ENCODE peak calls at places on chromosomes 13 and 19, in seven cellular contexts. I is IMR-90; L is dorsolateral prefrontal cortex; B is stimulated activated CD8-positive, alpha-beta memory T cell treated with anti-CD3 and anti-CD28 coated beads, Interleukin-2, amount 100 ng/mL, for 1 hour; Z is EL; O is GF-D8; K is MG63. A is an unnamed sample.
A peak's percentile ranks its signal among the peaks of the same experiment; 100 is the strongest.

GRCh38 chr13:26721251-26721939 is 39.2 kb downstream of the GPR12 start:
- DNase-seq in L (peak; percentile 17), I (no peak), B (no peak), K (no peak), Z (no peak), O (peak; percentile 98), A (no peak)

GRCh38 chr19:13848811-13849241 is 28.1 kb upstream of the NANOS3 start:
- DNase-seq in B (no peak), Z (no peak), L (no peak), K (no peak), I (no peak), O (no peak), A (no peak)

GRCh38 chr19:7191946-7192691 is 102.1 kb downstream of the INSR start:
- DNase-seq in I (no peak), K (no peak), O (peak; percentile 35), L (no peak), B (peak; percentile 41), Z (peak; percentile 12), A (peak; percentile 13)

GRCh38 chr19:14933506-14933905 is 7.8 kb upstream of the OR7C2 start:
- DNase-seq in I (no peak), L (no peak), Z (no peak), B (no peak), O (no peak), K (no peak), A (no peak)

GRCh38 chr19:18762125-18763023 is 28.7 kb downstream of the COMP start:
- DNase-seq in O (no peak), I (no peak), K (peak; percentile 44), B (no peak), Z (no peak), L (no peak), A (no peak)

GRCh38 chr19:44050740-44051653 is 839 bp upstream of the ZNF223 start:
- DNase-seq in L (peak; percentile 24), Z (peak; percentile 6), O (no peak), K (no peak), B (no peak), I (no peak), A (no peak)

GRCh38 chr19:52922841-52923781 is at the start of gene ZNF888:
- DNase-seq in O (peak; percentile 60), K (peak; percentile 75), B (peak; percentile 69), Z (peak; percentile 88), L (peak; percentile 81), I (peak; percentile 70), A (peak; percentile 84)

GRCh38 chr13:79062291-79062690 is 343.8 kb downstream of the RBM26 start:
- DNase-seq in L (no peak), Z (no peak), B (no peak), O (no peak), I (no peak), K (no peak), A (no peak)

GRCh38 chr19:19335408-19336158 is 15.0 kb downstream of the MAU2 start:
- DNase-seq in Z (no peak), I (no peak), B (no peak), O (no peak), K (no peak), L (no peak), A (no peak)

GRCh38 chr13:50762969-50763568 is 80.4 kb downstream of the DLEU7 start:
- DNase-seq in I (no peak), K (no peak), Z (no peak), B (no peak), O (no peak), L (no peak), A (no peak)

GRCh38 chr19:6890421-6890913 is 3.1 kb downstream of the ADGRE1 start:
- DNase-seq in O (peak; percentile 66), I (no peak), Z (no peak), B (no peak), L (no peak), K (no peak), A (no peak)

GRCh38 chr13:69109891-69110525 is 997.6 kb upstream of the ATXN8OS start:
- DNase-seq in O (no peak), I (no peak), K (no peak), B (no peak), L (no peak), Z (no peak), A (no peak)

GRCh38 chr13:30388401-30389283 is 33.7 kb upstream of the UBE2L5 start:
- DNase-seq in B (no peak), I (peak; percentile 89), L (no peak), K (peak; percentile 72), O (peak; percentile 88), Z (peak; percentile 40), A (no peak)

GRCh38 chr13:73259061-73259908 is 200.5 kb downstream of the KLF5 start:
- DNase-seq in L (no peak), O (no peak), B (no peak), Z (no peak), I (peak; percentile 12), K (no peak), A (no peak)

GRCh38 chr13:110535526-110535925 is 26.0 kb downstream of the RAB20 start:
- DNase-seq in O (no peak), K (no peak), I (no peak), B (no peak), L (no peak), Z (no peak), A (no peak)

GRCh38 chr19:39390460-39390758 is 497 bp downstream of the PAF1 start:
- DNase-seq in Z (no peak), K (no peak), B (peak; percentile 37), O (no peak), L (no peak), I (no peak), A (peak; percentile 87)

GRCh38 chr19:34120846-34121639 is 51.3 kb upstream of the LSM14A start:
- DNase-seq in Z (peak; percentile 58), B (peak; percentile 2), O (no peak), K (peak; percentile 38), L (no peak), I (peak; percentile 52), A (peak; percentile 26)

GRCh38 chr19:34274827-34275625 is 20.7 kb downstream of the GARRE1 start:
- DNase-seq in L (no peak), K (no peak), B (no peak), O (no peak), I (peak; percentile 96), Z (peak; percentile 89), A (no peak)